ENCODE peak calls at places on chromosomes 13 and 19, in eight cellular contexts. One of them, this sample, is unnamed.

GRCh38 chr13:48596128-48596429 is 57.6 kb upstream of the CYSLTR2 start:
- DNase-seq in keratinocyte: no peak
- DNase-seq in fibroblast of lung: no peak
- DNase-seq in neural progenitor cell: no peak
- DNase-seq in neuronal stem cell: no peak
- DNase-seq in astrocyte: no peak
- DNase-seq in endothelial cell of umbilical vein: peak
- DNase-seq in GM23338: no peak
- DNase-seq in this sample: no peak

GRCh38 chr19:47110521-47111080 is 3.0 kb downstream of the ZC3H4 start:
- DNase-seq in keratinocyte: no peak
- DNase-seq in fibroblast of lung: no peak
- DNase-seq in neural progenitor cell: peak
- DNase-seq in neuronal stem cell: no peak
- DNase-seq in astrocyte: no peak
- DNase-seq in endothelial cell of umbilical vein: peak
- DNase-seq in GM23338: no peak
- DNase-seq in this sample: no peak

GRCh38 chr13:66617786-66618185 is 612.4 kb downstream of the PCDH9 start:
- DNase-seq in keratinocyte: no peak
- DNase-seq in fibroblast of lung: no peak
- DNase-seq in neural progenitor cell: no peak
- DNase-seq in neuronal stem cell: no peak
- DNase-seq in astrocyte: no peak
- DNase-seq in endothelial cell of umbilical vein: no peak
- DNase-seq in GM23338: peak
- DNase-seq in this sample: no peak

GRCh38 chr13:20716951-20717350 is 13.5 kb downstream of the IL17D start:
- DNase-seq in keratinocyte: no peak
- DNase-seq in fibroblast of lung: no peak
- DNase-seq in neural progenitor cell: peak
- DNase-seq in neuronal stem cell: peak
- DNase-seq in astrocyte: no peak
- DNase-seq in endothelial cell of umbilical vein: no peak
- DNase-seq in GM23338: peak
- DNase-seq in this sample: no peak

GRCh38 chr19:44512326-44513298 is 12.3 kb upstream of the ZNF180 start:
- DNase-seq in keratinocyte: peak
- DNase-seq in fibroblast of lung: peak
- DNase-seq in neural progenitor cell: peak
- DNase-seq in neuronal stem cell: no peak
- DNase-seq in astrocyte: peak
- DNase-seq in endothelial cell of umbilical vein: peak
- DNase-seq in GM23338: peak
- DNase-seq in this sample: peak

GRCh38 chr19:17580470-17581000 is 25.1 kb downstream of the COLGALT1 start:
- DNase-seq in keratinocyte: no peak
- DNase-seq in fibroblast of lung: no peak
- DNase-seq in neural progenitor cell: no peak
- DNase-seq in neuronal stem cell: no peak
- DNase-seq in astrocyte: no peak
- DNase-seq in endothelial cell of umbilical vein: no peak
- DNase-seq in GM23338: peak
- DNase-seq in this sample: no peak

GRCh38 chr19:14048439-14049153 is 13.3 kb downstream of the PALM3 start:
- DNase-seq in keratinocyte: no peak
- DNase-seq in fibroblast of lung: no peak
- DNase-seq in neural progenitor cell: peak
- DNase-seq in neuronal stem cell: peak
- DNase-seq in astrocyte: no peak
- DNase-seq in endothelial cell of umbilical vein: peak
- DNase-seq in GM23338: peak
- DNase-seq in this sample: peak

GRCh38 chr13:29402168-29402621 is 193.3 kb downstream of the SLC7A1 start:
- DNase-seq in keratinocyte: no peak
- DNase-seq in fibroblast of lung: peak
- DNase-seq in neural progenitor cell: no peak
- DNase-seq in neuronal stem cell: no peak
- DNase-seq in astrocyte: peak
- DNase-seq in endothelial cell of umbilical vein: no peak
- DNase-seq in GM23338: no peak
- DNase-seq in this sample: no peak

GRCh38 chr13:113736258-113736731 is 22.7 kb upstream of the TMEM255B start:
- DNase-seq in keratinocyte: no peak
- DNase-seq in fibroblast of lung: no peak
- DNase-seq in neural progenitor cell: no peak
- DNase-seq in neuronal stem cell: no peak
- DNase-seq in astrocyte: no peak
- DNase-seq in endothelial cell of umbilical vein: no peak
- DNase-seq in GM23338: no peak
- DNase-seq in this sample: no peak

GRCh38 chr13:28499579-28499978 is 4.7 kb upstream of the FLT1 start:
- DNase-seq in keratinocyte: no peak
- DNase-seq in fibroblast of lung: no peak
- DNase-seq in neural progenitor cell: no peak
- DNase-seq in neuronal stem cell: no peak
- DNase-seq in astrocyte: no peak
- DNase-seq in endothelial cell of umbilical vein: no peak
- DNase-seq in GM23338: no peak
- DNase-seq in this sample: no peak

GRCh38 chr19:32404939-32405430 is 585 bp upstream of the DPY19L3 start:
- DNase-seq in keratinocyte: no peak
- DNase-seq in fibroblast of lung: peak
- DNase-seq in neural progenitor cell: peak
- DNase-seq in neuronal stem cell: no peak
- DNase-seq in astrocyte: peak
- DNase-seq in endothelial cell of umbilical vein: no peak
- DNase-seq in GM23338: no peak
- DNase-seq in this sample: peak

GRCh38 chr13:36163303-36163702 is 32.1 kb upstream of the DCLK1 start:
- DNase-seq in keratinocyte: no peak
- DNase-seq in fibroblast of lung: no peak
- DNase-seq in neural progenitor cell: no peak
- DNase-seq in neuronal stem cell: no peak
- DNase-seq in astrocyte: peak
- DNase-seq in endothelial cell of umbilical vein: no peak
- DNase-seq in GM23338: no peak
- DNase-seq in this sample: no peak

GRCh38 chr19:38796154-38796553 is 7.2 kb downstream of the LGALS7B start:
- DNase-seq in keratinocyte: no peak
- DNase-seq in fibroblast of lung: no peak
- DNase-seq in neural progenitor cell: no peak
- DNase-seq in neuronal stem cell: no peak
- DNase-seq in astrocyte: no peak
- DNase-seq in endothelial cell of umbilical vein: no peak
- DNase-seq in GM23338: no peak
- DNase-seq in this sample: no peak

GRCh38 chr13:46896346-46897138 is at the start of gene HTR2A:
- DNase-seq in keratinocyte: no peak
- DNase-seq in fibroblast of lung: peak
- DNase-seq in neural progenitor cell: peak
- DNase-seq in neuronal stem cell: no peak
- DNase-seq in astrocyte: no peak
- DNase-seq in endothelial cell of umbilical vein: no peak
- DNase-seq in GM23338: peak
- DNase-seq in this sample: no peak

GRCh38 chr19:524062-524674 is 7.4 kb upstream of the CDC34 start:
- DNase-seq in keratinocyte: no peak
- DNase-seq in fibroblast of lung: no peak
- DNase-seq in neural progenitor cell: no peak
- DNase-seq in neuronal stem cell: no peak
- DNase-seq in astrocyte: no peak
- DNase-seq in endothelial cell of umbilical vein: no peak
- DNase-seq in GM23338: no peak
- DNase-seq in this sample: no peak
- H3K4me2 ChIP-seq in keratinocyte: no peak
- H3K4me2 ChIP-seq in fibroblast of lung: no peak
- H3K4me2 ChIP-seq in neural progenitor cell: no peak
- H3K4me2 ChIP-seq in neuronal stem cell: no peak
- H3K4me2 ChIP-seq in astrocyte: peak
- H3K4me2 ChIP-seq in endothelial cell of umbilical vein: no peak
- H3K4me2 ChIP-seq in GM23338: no peak
- H3K4me2 ChIP-seq in this sample: no peak

GRCh38 chr19:49411681-49412321 is 11.4 kb downstream of the PTH2 start:
- DNase-seq in keratinocyte: no peak
- DNase-seq in fibroblast of lung: no peak
- DNase-seq in neural progenitor cell: no peak
- DNase-seq in neuronal stem cell: no peak
- DNase-seq in astrocyte: no peak
- DNase-seq in endothelial cell of umbilical vein: no peak
- DNase-seq in GM23338: no peak
- DNase-seq in this sample: no peak
- H3K4me2 ChIP-seq in keratinocyte: no peak
- H3K4me2 ChIP-seq in fibroblast of lung: no peak
- H3K4me2 ChIP-seq in neural progenitor cell: no peak
- H3K4me2 ChIP-seq in neuronal stem cell: no peak
- H3K4me2 ChIP-seq in astrocyte: no peak
- H3K4me2 ChIP-seq in endothelial cell of umbilical vein: no peak
- H3K4me2 ChIP-seq in GM23338: no peak
- H3K4me2 ChIP-seq in this sample: no peak

GRCh38 chr13:50483416-50483815 is 360.1 kb downstream of the DLEU7 start:
- DNase-seq in keratinocyte: no peak
- DNase-seq in fibroblast of lung: no peak
- DNase-seq in neural progenitor cell: no peak
- DNase-seq in neuronal stem cell: no peak
- DNase-seq in astrocyte: no peak
- DNase-seq in endothelial cell of umbilical vein: no peak
- DNase-seq in GM23338: no peak
- DNase-seq in this sample: no peak
- H3K4me2 ChIP-seq in keratinocyte: no peak
- H3K4me2 ChIP-seq in fibroblast of lung: no peak
- H3K4me2 ChIP-seq in neural progenitor cell: no peak
- H3K4me2 ChIP-seq in neuronal stem cell: no peak
- H3K4me2 ChIP-seq in astrocyte: no peak
- H3K4me2 ChIP-seq in endothelial cell of umbilical vein: no peak
- H3K4me2 ChIP-seq in GM23338: no peak
- H3K4me2 ChIP-seq in this sample: no peak

GRCh38 chr19:51944798-51945552 is 17.7 kb downstream of the ZNF613 start:
- DNase-seq in keratinocyte: no peak
- DNase-seq in fibroblast of lung: peak
- DNase-seq in neural progenitor cell: no peak
- DNase-seq in neuronal stem cell: no peak
- DNase-seq in astrocyte: peak
- DNase-seq in endothelial cell of umbilical vein: no peak
- DNase-seq in GM23338: peak
- DNase-seq in this sample: no peak

GRCh38 chr19:51946602-51947001 is 19.3 kb downstream of the ZNF613 start:
- DNase-seq in keratinocyte: no peak
- DNase-seq in fibroblast of lung: no peak
- DNase-seq in neural progenitor cell: no peak
- DNase-seq in neuronal stem cell: no peak
- DNase-seq in astrocyte: no peak
- DNase-seq in endothelial cell of umbilical vein: no peak
- DNase-seq in GM23338: no peak
- DNase-seq in this sample: no peak

GRCh38 chr19:51948979-51949378 is 21.7 kb downstream of the ZNF613 start:
- DNase-seq in keratinocyte: no peak
- DNase-seq in fibroblast of lung: peak
- DNase-seq in neural progenitor cell: no peak
- DNase-seq in neuronal stem cell: no peak
- DNase-seq in astrocyte: peak
- DNase-seq in endothelial cell of umbilical vein: no peak
- DNase-seq in GM23338: peak
- DNase-seq in this sample: no peak
- H3K4me2 ChIP-seq in keratinocyte: no peak
- H3K4me2 ChIP-seq in fibroblast of lung: peak
- H3K4me2 ChIP-seq in neural progenitor cell: no peak
- H3K4me2 ChIP-seq in neuronal stem cell: no peak
- H3K4me2 ChIP-seq in astrocyte: peak
- H3K4me2 ChIP-seq in endothelial cell of umbilical vein: no peak
- H3K4me2 ChIP-seq in GM23338: no peak
- H3K4me2 ChIP-seq in this sample: no peak

DNA sequence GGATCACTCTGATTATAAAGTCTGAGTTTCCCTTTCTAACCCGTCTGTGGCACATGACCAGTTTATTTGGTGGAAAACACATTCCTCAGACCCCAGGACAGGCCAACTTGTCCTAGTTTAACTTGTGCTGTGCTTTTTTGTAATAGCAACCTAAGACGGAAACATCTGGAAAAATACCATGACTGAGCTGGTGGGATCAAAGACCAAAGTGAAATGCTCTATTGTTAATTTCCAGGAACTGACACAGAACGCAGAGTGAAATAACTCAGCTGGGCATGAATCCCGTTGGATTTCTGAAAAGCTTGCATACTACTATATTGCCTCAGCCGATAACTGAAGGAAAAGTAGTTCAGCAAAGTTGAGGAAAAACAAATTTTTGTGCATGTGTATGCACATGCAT is 188.0 kb downstream of the LHFPL6 start:
- DNase-seq in keratinocyte: no peak
- DNase-seq in fibroblast of lung: peak
- DNase-seq in neural progenitor cell: no peak
- DNase-seq in neuronal stem cell: no peak
- DNase-seq in astrocyte: no peak
- DNase-seq in endothelial cell of umbilical vein: peak
- DNase-seq in GM23338: no peak
- DNase-seq in this sample: no peak
- H3K4me2 ChIP-seq in keratinocyte: no peak
- H3K4me2 ChIP-seq in fibroblast of lung: no peak
- H3K4me2 ChIP-seq in neural progenitor cell: no peak
- H3K4me2 ChIP-seq in neuronal stem cell: no peak
- H3K4me2 ChIP-seq in astrocyte: peak
- H3K4me2 ChIP-seq in endothelial cell of umbilical vein: peak
- H3K4me2 ChIP-seq in GM23338: no peak
- H3K4me2 ChIP-seq in this sample: no peak

This sample was measured in H1.